ENCODE peak calls at places on chromosomes 13 and 19, in nine cellular contexts. P is CD4-positive, alpha-beta T cell; U is CD4-positive, CD25-positive, alpha-beta regulatory T cell; S is fibroblast of lung; M is stimulated activated CD4-positive, alpha-beta T cell treated with anti-CD3 and anti-CD28 coated beads, Interleukin-2, amount 100 ng/mL, for 4 hours; K is cardiac fibroblast; W is Right ventricle myocardium inferior; A is activated T-cell treated with anti-CD3 and anti-CD28 coated beads for 1 hour; T is T1000. C is an unnamed sample.

GRCh38 chr19:46571495-46571894 is 29.6 kb upstream of the CALM3 start:
- DNase-seq in P (no peak), A (no peak), U (peak; percentile 63), K (peak; percentile 25), S (no peak), W (no peak), M (no peak), T (no peak), C (no peak)

GRCh38 chr19:17285415-17286135 is 3.9 kb downstream of the ANKLE1 start:
- DNase-seq in M (no peak), P (no peak), K (no peak), A (no peak), W (peak; percentile 46), T (no peak), S (no peak), U (no peak), C (no peak)

GRCh38 chr19:35977446-35978222 is 17.4 kb upstream of the SDHAF1 start:
- DNase-seq in U (peak; percentile 38), A (no peak), K (no peak), M (no peak), W (no peak), S (no peak), P (no peak), T (no peak), C (no peak)

GRCh38 chr19:45153339-45154063 is 7.3 kb downstream of the NKPD1 start:
- DNase-seq in U (peak; percentile 53), M (peak; percentile 49), W (no peak), P (peak; percentile 25), K (peak; percentile 34), S (peak; percentile 45), T (no peak), A (no peak), C (peak; percentile 55)

GRCh38 chr19:36115453-36116343 is at the start of gene TBCB:
- DNase-seq in A (peak; percentile 93), T (no peak), K (peak; percentile 39), M (peak; percentile 87), U (no peak), P (peak; percentile 90), W (peak; percentile 92), S (peak; percentile 27), C (peak; percentile 93)

GRCh38 chr13:30804474-30804873 is 69.1 kb downstream of the ALOX5AP start:
- DNase-seq in U (no peak), K (peak; percentile 9), M (no peak), S (no peak), T (no peak), A (no peak), P (no peak), W (no peak), C (no peak)

GRCh38 chr19:45848922-45849321 is 14.0 kb downstream of the SYMPK start:
- DNase-seq in M (no peak), U (no peak), W (no peak), K (peak; percentile 17), A (no peak), S (no peak), P (no peak), T (no peak), C (no peak)

GRCh38 chr13:99059498-99060070 is 81.7 kb upstream of the DOCK9 start:
- DNase-seq in M (no peak), S (no peak), K (peak; percentile 29), T (no peak), P (no peak), U (no peak), W (no peak), A (no peak), C (no peak)

GRCh38 chr19:907183-907853 is 5.7 kb downstream of the R3HDM4 start:
- DNase-seq in U (peak; percentile 49), K (no peak), A (no peak), W (no peak), M (no peak), P (no peak), T (no peak), S (no peak), C (peak; percentile 74)

GRCh38 chr19:14775855-14776254 is 2.5 kb downstream of the ADGRE2 start:
- DNase-seq in M (no peak), U (no peak), W (peak; percentile 82), S (no peak), T (no peak), P (no peak), A (no peak), K (no peak), C (peak; percentile 56)

GRCh38 chr13:81781471-81781870 is 1440.5 kb upstream of the SPRY2 start:
- DNase-seq in P (no peak), U (no peak), T (no peak), K (no peak), W (no peak), M (no peak), A (no peak), S (no peak), C (no peak)

GRCh38 chr13:45167611-45168554 is 33.0 kb downstream of the KCTD4 start:
- DNase-seq in M (no peak), K (no peak), W (no peak), A (no peak), P (no peak), T (no peak), S (no peak), U (no peak), C (no peak)

GRCh38 chr19:33208904-33209843 is 15.0 kb downstream of the LRP3 start:
- DNase-seq in S (no peak), K (no peak), T (no peak), W (peak; percentile 59), A (no peak), M (no peak), U (no peak), P (no peak), C (no peak)

GRCh38 chr19:49677232-49677881 is at the start of gene PRMT1:
- DNase-seq in P (peak; percentile 24), M (peak; percentile 39), U (no peak), A (no peak), K (no peak), T (no peak), S (no peak), W (no peak), C (no peak)

GRCh38 chr13:48214519-48215121 is 18.4 kb upstream of the ITM2B start:
- DNase-seq in A (no peak), W (no peak), S (no peak), T (no peak), M (no peak), K (no peak), P (peak; percentile 4), U (no peak), C (no peak)

GRCh38 chr19:1445185-1445931 is 4.6 kb upstream of the APC2 start:
- DNase-seq in W (peak; percentile 86), T (peak; percentile 59), K (peak; percentile 53), P (peak; percentile 68), U (peak; percentile 77), A (peak; percentile 68), M (peak; percentile 62), S (peak; percentile 36), C (peak; percentile 96)

GRCh38 chr19:45258862-45259261 is 7.8 kb downstream of the MARK4 start:
- DNase-seq in A (no peak), M (no peak), P (no peak), T (no peak), W (no peak), U (no peak), K (no peak), S (no peak), C (no peak)

GRCh38 chr19:16587031-16588023 is 15.1 kb upstream of the SLC35E1 start:
- DNase-seq in S (peak; percentile 9), W (peak; percentile 73), K (peak; percentile 36), P (peak; percentile 80), M (peak; percentile 57), T (no peak), A (peak; percentile 46), U (peak; percentile 82), C (peak; percentile 47)

GRCh38 chr13:82947121-82948077 is 934.9 kb downstream of the SLITRK1 start:
- DNase-seq in P (no peak), W (no peak), A (no peak), U (no peak), K (no peak), M (no peak), S (peak; percentile 7), T (no peak), C (no peak)

GRCh38 chr13:42381165-42381425 is 109.1 kb downstream of the AKAP11 start:
- DNase-seq in K (no peak), U (no peak), A (no peak), W (no peak), S (no peak), T (no peak), M (no peak), P (no peak), C (no peak)

GRCh38 chr19:11164879-11165406 is 9.4 kb upstream of the SPC24 start:
- DNase-seq in T (no peak), P (no peak), A (no peak), U (no peak), M (no peak), K (peak; percentile 95), W (peak; percentile 89), S (peak; percentile 93), C (no peak)

GRCh38 chr13:35565273-35565672 is 88.8 kb upstream of the MAB21L1 start:
- DNase-seq in W (no peak), P (no peak), T (no peak), K (no peak), A (no peak), U (no peak), M (no peak), S (no peak), C (no peak)

GRCh38 chr19:49847731-49848696 is 2.9 kb upstream of the PTOV1 start:
- DNase-seq in T (peak; percentile 22), M (no peak), U (peak; percentile 74), K (peak; percentile 93), P (no peak), W (no peak), S (peak; percentile 90), A (no peak), C (no peak)

GRCh38 chr19:51837145-51837544 is 42.2 kb downstream of the FPR3 start:
- DNase-seq in P (no peak), T (no peak), W (no peak), A (no peak), M (no peak), K (no peak), U (no peak), S (no peak), C (no peak)

GRCh38 chr13:108185218-108185617 is 30.1 kb downstream of the LIG4 start:
- DNase-seq in T (no peak), M (no peak), K (no peak), U (no peak), S (no peak), W (no peak), P (no peak), A (no peak), C (no peak)

GRCh38 chr13:54312885-54313284 is 1284.3 kb downstream of the OLFM4 start:
- DNase-seq in S (no peak), P (no peak), K (no peak), U (no peak), W (no peak), T (no peak), A (no peak), M (no peak), C (no peak)

GRCh38 chr19:14536926-14537692 is 7.7 kb downstream of the TECR start:
- DNase-seq in U (peak; percentile 80), A (no peak), W (peak; percentile 81), M (peak; percentile 24), P (no peak), T (no peak), S (peak; percentile 55), K (peak; percentile 59), C (peak; percentile 77)

GRCh38 chr13:77310579-77311279 is 16.2 kb downstream of the MYCBP2 start:
- DNase-seq in A (no peak), K (peak; percentile 31), M (no peak), S (peak; percentile 8), T (no peak), U (no peak), P (no peak), W (no peak), C (no peak)

GRCh38 chr13:101157261-101157660 is 259.0 kb downstream of the NALCN start:
- DNase-seq in S (no peak), K (no peak), P (no peak), M (no peak), U (no peak), W (no peak), T (no peak), A (no peak), C (no peak)

GRCh38 chr13:32409561-32410440 is 18.1 kb downstream of the N4BP2L1 start:
- DNase-seq in W (peak; percentile 73), M (no peak), S (peak; percentile 85), T (no peak), U (no peak), K (peak; percentile 87), P (no peak), A (no peak), C (no peak)

GRCh38 chr19:8721334-8721733 is at the start of gene OR2Z1:
- DNase-seq in P (no peak), W (no peak), S (no peak), A (no peak), T (no peak), U (no peak), M (no peak), K (no peak), C (no peak)